ENCODE peak calls at places on chromosome 22, in seven cellular contexts. One of them, this sample, is unnamed.

GRCh38 chr22:29342577-29343312 is 27.2 kb upstream of the RASL10A start:
- DNase-seq in upper lobe of right lung: no peak
- DNase-seq in IMR-90: no peak
- DNase-seq in heart left ventricle: no peak
- DNase-seq in BE2C: no peak
- DNase-seq in HCT116: no peak
- DNase-seq in fibroblast of lung: no peak
- DNase-seq in this sample: no peak

GRCh38 chr22:24183321-24184031 is 2.2 kb downstream of the SUSD2 start:
- DNase-seq in upper lobe of right lung: no peak
- DNase-seq in IMR-90: no peak
- DNase-seq in heart left ventricle: no peak
- DNase-seq in BE2C: peak; percentile 50
- DNase-seq in HCT116: no peak
- DNase-seq in fibroblast of lung: no peak
- DNase-seq in this sample: no peak

GRCh38 chr22:49199224-49199623 is 628.4 kb downstream of the BRD1 start:
- DNase-seq in upper lobe of right lung: peak; percentile 34
- DNase-seq in IMR-90: no peak
- DNase-seq in heart left ventricle: no peak
- DNase-seq in BE2C: no peak
- DNase-seq in HCT116: no peak
- DNase-seq in fibroblast of lung: no peak
- DNase-seq in this sample: no peak

GRCh38 chr22:25791556-25791955 is 49.6 kb downstream of the MYO18B start:
- DNase-seq in upper lobe of right lung: no peak
- DNase-seq in IMR-90: no peak
- DNase-seq in heart left ventricle: no peak
- DNase-seq in BE2C: no peak
- DNase-seq in HCT116: no peak
- DNase-seq in fibroblast of lung: no peak
- DNase-seq in this sample: no peak

GRCh38 chr22:44545773-44546172 is 47.7 kb upstream of the RTL6 start:
- DNase-seq in upper lobe of right lung: peak; percentile 34
- DNase-seq in IMR-90: no peak
- DNase-seq in heart left ventricle: no peak
- DNase-seq in BE2C: no peak
- DNase-seq in HCT116: no peak
- DNase-seq in fibroblast of lung: no peak
- DNase-seq in this sample: no peak

GRCh38 chr22:43110444-43110926 is at the start of gene BIK:
- DNase-seq in upper lobe of right lung: peak; percentile 75
- DNase-seq in IMR-90: no peak
- DNase-seq in heart left ventricle: peak; percentile 52
- DNase-seq in BE2C: peak; percentile 71
- DNase-seq in HCT116: no peak
- DNase-seq in fibroblast of lung: peak; percentile 27
- DNase-seq in this sample: peak; percentile 82

GRCh38 chr22:46504586-46504985 is 32.8 kb downstream of the CELSR1 start:
- DNase-seq in upper lobe of right lung: no peak
- DNase-seq in IMR-90: no peak
- DNase-seq in heart left ventricle: no peak
- DNase-seq in BE2C: no peak
- DNase-seq in HCT116: no peak
- DNase-seq in fibroblast of lung: no peak
- DNase-seq in this sample: no peak

GRCh38 chr22:32410459-32410858 is 1.6 kb downstream of the RTCB start:
- DNase-seq in upper lobe of right lung: no peak
- DNase-seq in IMR-90: no peak
- DNase-seq in heart left ventricle: no peak
- DNase-seq in BE2C: no peak
- DNase-seq in HCT116: no peak
- DNase-seq in fibroblast of lung: no peak
- DNase-seq in this sample: no peak

GRCh38 chr22:26579331-26579886 is 10.5 kb downstream of the TPST2 start:
- DNase-seq in upper lobe of right lung: peak; percentile 66
- DNase-seq in IMR-90: no peak
- DNase-seq in heart left ventricle: peak; percentile 38
- DNase-seq in BE2C: no peak
- DNase-seq in HCT116: no peak
- DNase-seq in fibroblast of lung: no peak
- DNase-seq in this sample: peak; percentile 73

GRCh38 chr22:23192558-23192957 is 12.2 kb downstream of the BCR start:
- DNase-seq in upper lobe of right lung: no peak
- DNase-seq in IMR-90: no peak
- DNase-seq in heart left ventricle: no peak
- DNase-seq in BE2C: no peak
- DNase-seq in HCT116: no peak
- DNase-seq in fibroblast of lung: no peak
- DNase-seq in this sample: no peak

GRCh38 chr22:24582111-24582814 is 10.6 kb downstream of the LRRC75B start:
- DNase-seq in upper lobe of right lung: no peak
- DNase-seq in IMR-90: no peak
- DNase-seq in heart left ventricle: no peak
- DNase-seq in BE2C: no peak
- DNase-seq in HCT116: no peak
- DNase-seq in fibroblast of lung: no peak
- DNase-seq in this sample: no peak

GRCh38 chr22:24180316-24181087 is 785 bp upstream of the SUSD2 start:
- DNase-seq in upper lobe of right lung: no peak
- DNase-seq in IMR-90: no peak
- DNase-seq in heart left ventricle: no peak
- DNase-seq in BE2C: no peak
- DNase-seq in HCT116: no peak
- DNase-seq in fibroblast of lung: no peak
- DNase-seq in this sample: no peak

GRCh38 chr22:17655289-17655688 is 16.7 kb downstream of the BCL2L13 start:
- DNase-seq in upper lobe of right lung: peak; percentile 83
- DNase-seq in IMR-90: no peak
- DNase-seq in heart left ventricle: no peak
- DNase-seq in BE2C: no peak
- DNase-seq in HCT116: no peak
- DNase-seq in fibroblast of lung: no peak
- DNase-seq in this sample: no peak

GRCh38 chr22:46286941-46287872 is 9.5 kb upstream of the GTSE1 start:
- DNase-seq in upper lobe of right lung: no peak
- DNase-seq in IMR-90: no peak
- DNase-seq in heart left ventricle: no peak
- DNase-seq in BE2C: no peak
- DNase-seq in HCT116: no peak
- DNase-seq in fibroblast of lung: no peak
- DNase-seq in this sample: no peak

GRCh38 chr22:46058591-46059519 is 81.9 kb upstream of the WNT7B start:
- DNase-seq in upper lobe of right lung: peak; percentile 66
- DNase-seq in IMR-90: no peak
- DNase-seq in heart left ventricle: peak; percentile 40
- DNase-seq in BE2C: peak; percentile 49
- DNase-seq in HCT116: no peak
- DNase-seq in fibroblast of lung: no peak
- DNase-seq in this sample: no peak

GRCh38 chr22:42371112-42371900 is 60.9 kb downstream of the NFAM1 start:
- DNase-seq in upper lobe of right lung: no peak
- DNase-seq in IMR-90: no peak
- DNase-seq in heart left ventricle: no peak
- DNase-seq in BE2C: no peak
- DNase-seq in HCT116: no peak
- DNase-seq in fibroblast of lung: no peak
- DNase-seq in this sample: no peak

GRCh38 chr22:21791635-21792625 is 56.3 kb upstream of the YPEL1 start:
- DNase-seq in upper lobe of right lung: no peak
- DNase-seq in IMR-90: peak; percentile 62
- DNase-seq in heart left ventricle: no peak
- DNase-seq in BE2C: no peak
- DNase-seq in HCT116: no peak
- DNase-seq in fibroblast of lung: peak; percentile 4
- DNase-seq in this sample: peak; percentile 71

GRCh38 chr22:25153961-25154685 is 45.5 kb upstream of the CRYBB3 start:
- DNase-seq in upper lobe of right lung: peak; percentile 78
- DNase-seq in IMR-90: no peak
- DNase-seq in heart left ventricle: peak; percentile 82
- DNase-seq in BE2C: peak; percentile 52
- DNase-seq in HCT116: no peak
- DNase-seq in fibroblast of lung: peak; percentile 31
- DNase-seq in this sample: no peak

GRCh38 chr22:43554694-43555365 is 143.0 kb downstream of the MPPED1 start:
- DNase-seq in upper lobe of right lung: no peak
- DNase-seq in IMR-90: no peak
- DNase-seq in heart left ventricle: no peak
- DNase-seq in BE2C: no peak
- DNase-seq in HCT116: no peak
- DNase-seq in fibroblast of lung: no peak
- DNase-seq in this sample: no peak

GRCh38 chr22:24761888-24762675 is 12.4 kb downstream of the PIWIL3 start:
- DNase-seq in upper lobe of right lung: no peak
- DNase-seq in IMR-90: peak; percentile 30
- DNase-seq in heart left ventricle: no peak
- DNase-seq in BE2C: no peak
- DNase-seq in HCT116: no peak
- DNase-seq in fibroblast of lung: no peak
- DNase-seq in this sample: no peak

GRCh38 chr22:45604239-45604711 is 67.4 kb upstream of the ATXN10 start:
- DNase-seq in upper lobe of right lung: no peak
- DNase-seq in IMR-90: peak; percentile 48
- DNase-seq in heart left ventricle: no peak
- DNase-seq in BE2C: no peak
- DNase-seq in HCT116: no peak
- DNase-seq in fibroblast of lung: no peak
- DNase-seq in this sample: no peak

GRCh38 chr22:23225724-23226496 is 45.6 kb downstream of the BCR start:
- DNase-seq in upper lobe of right lung: peak; percentile 85
- DNase-seq in IMR-90: no peak
- DNase-seq in heart left ventricle: peak; percentile 53
- DNase-seq in BE2C: no peak
- DNase-seq in HCT116: no peak
- DNase-seq in fibroblast of lung: peak; percentile 64
- DNase-seq in this sample: no peak

GRCh38 chr22:48605856-48606255 is 1221.8 kb downstream of the BRD1 start:
- DNase-seq in upper lobe of right lung: no peak
- DNase-seq in IMR-90: no peak
- DNase-seq in heart left ventricle: no peak
- DNase-seq in BE2C: no peak
- DNase-seq in HCT116: no peak
- DNase-seq in fibroblast of lung: no peak
- DNase-seq in this sample: no peak

GRCh38 chr22:20399866-20400605 is 6.1 kb downstream of the ZNF74 start:
- DNase-seq in upper lobe of right lung: no peak
- DNase-seq in IMR-90: no peak
- DNase-seq in heart left ventricle: no peak
- DNase-seq in BE2C: no peak
- DNase-seq in HCT116: no peak
- DNase-seq in fibroblast of lung: no peak
- DNase-seq in this sample: no peak
- H3K4me3 ChIP-seq in upper lobe of right lung: no peak overlapping the region
- H3K4me3 ChIP-seq in IMR-90: no peak overlapping the region
- H3K4me3 ChIP-seq in heart left ventricle: no peak overlapping the region
- H3K4me3 ChIP-seq in BE2C: no peak overlapping the region
- H3K4me3 ChIP-seq in HCT116: no peak overlapping the region
- H3K4me3 ChIP-seq in fibroblast of lung: no peak overlapping the region
- H3K4me3 ChIP-seq in this sample: no peak overlapping the region

DNA sequence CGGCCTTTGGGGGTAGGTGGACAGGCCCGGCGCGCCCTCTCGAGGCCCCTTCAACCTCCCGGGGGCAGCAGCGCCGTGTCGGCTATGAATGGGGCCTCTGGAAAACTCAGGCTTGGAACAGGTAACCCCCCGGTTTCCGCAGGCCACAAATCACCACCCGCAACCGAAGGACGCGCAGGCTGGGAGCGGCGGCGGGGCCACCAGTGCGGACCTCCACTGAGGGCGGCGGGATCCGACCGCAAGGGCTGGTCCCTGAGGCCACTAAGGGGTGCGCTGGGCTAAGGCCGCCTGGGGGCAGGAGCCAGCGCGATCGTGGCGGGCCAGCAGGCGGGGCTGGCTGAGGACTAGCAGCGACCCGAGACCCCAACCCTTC is 695 bp upstream of the ATF4 start:
- DNase-seq in upper lobe of right lung: no peak
- DNase-seq in IMR-90: no peak
- DNase-seq in heart left ventricle: peak; percentile 76
- DNase-seq in BE2C: peak; percentile 68
- DNase-seq in HCT116: no peak
- DNase-seq in fibroblast of lung: peak; percentile 58
- DNase-seq in this sample: peak; percentile 60
- TF ChIP-seq CTCF in upper lobe of right lung: no peak
- TF ChIP-seq CTCF in IMR-90: peak; percentile 26
- TF ChIP-seq CTCF in heart left ventricle: peak; percentile 65
- TF ChIP-seq CTCF in BE2C: peak; percentile 23
- TF ChIP-seq CTCF in HCT116: peak; percentile 34
- TF ChIP-seq CTCF in fibroblast of lung: no peak
- TF ChIP-seq CTCF in this sample: peak; percentile 22

GRCh38 chr22:40479126-40479800 is 108.9 kb downstream of the SGSM3 start:
- DNase-seq in upper lobe of right lung: no peak
- DNase-seq in IMR-90: no peak
- DNase-seq in heart left ventricle: no peak
- DNase-seq in BE2C: no peak
- DNase-seq in HCT116: no peak
- DNase-seq in fibroblast of lung: no peak
- DNase-seq in this sample: no peak
- H3K4me3 ChIP-seq in upper lobe of right lung: no peak overlapping the region
- H3K4me3 ChIP-seq in IMR-90: no peak overlapping the region
- H3K4me3 ChIP-seq in heart left ventricle: no peak overlapping the region
- H3K4me3 ChIP-seq in BE2C: no peak overlapping the region
- H3K4me3 ChIP-seq in HCT116: no peak overlapping the region
- H3K4me3 ChIP-seq in fibroblast of lung: no peak overlapping the region
- H3K4me3 ChIP-seq in this sample: no peak overlapping the region

DNA sequence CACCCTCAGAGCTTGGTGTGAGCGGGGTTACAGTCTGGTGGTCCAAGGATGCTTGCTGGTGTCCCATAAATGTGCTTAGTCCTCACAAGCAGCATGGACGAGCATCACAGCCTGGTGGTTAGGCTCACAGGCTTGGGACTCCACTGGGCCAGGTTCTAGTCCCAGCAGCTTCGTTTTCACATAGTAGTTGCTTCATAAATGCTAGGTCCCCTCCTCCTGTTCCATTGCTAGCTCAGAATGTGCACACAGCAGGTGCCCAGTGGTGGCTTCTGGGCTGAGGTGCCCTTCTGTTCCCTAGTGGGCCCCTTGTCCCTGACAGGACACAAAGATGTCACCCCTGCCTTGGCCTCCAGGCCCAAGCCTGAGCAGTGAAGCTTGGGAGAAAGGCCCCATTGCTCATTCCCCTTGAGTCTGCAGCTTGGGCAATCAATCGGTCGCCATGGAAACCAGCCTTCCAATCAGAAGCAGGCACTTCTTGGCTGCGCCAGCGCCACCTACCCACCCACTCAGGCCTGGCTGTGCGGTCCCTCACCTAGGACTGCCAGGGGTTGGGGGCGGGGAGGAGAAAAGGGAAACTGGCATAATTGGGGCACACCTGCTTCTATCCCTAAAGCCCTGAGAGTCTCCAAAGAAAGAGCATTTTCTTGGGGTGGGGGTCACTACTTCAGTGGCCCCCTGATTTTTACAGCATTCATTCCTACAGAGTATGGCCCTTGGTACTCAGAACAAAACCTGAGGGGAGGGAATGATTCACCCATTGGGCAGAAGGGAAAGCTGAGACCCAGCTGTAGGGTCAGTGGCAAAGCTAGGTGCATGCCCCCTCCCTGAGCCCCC is 48.1 kb downstream of the CYTH4 start:
- DNase-seq in upper lobe of right lung: peak; percentile 77
- DNase-seq in IMR-90: peak; percentile 90
- DNase-seq in heart left ventricle: no peak
- DNase-seq in BE2C: peak; percentile 94
- DNase-seq in HCT116: peak; percentile 96
- DNase-seq in fibroblast of lung: peak; percentile 79
- DNase-seq in this sample: peak; percentile 82
- TF ChIP-seq CTCF in upper lobe of right lung: no peak
- TF ChIP-seq CTCF in IMR-90: peak; percentile 33
- TF ChIP-seq CTCF in heart left ventricle: no peak
- TF ChIP-seq CTCF in BE2C: peak; percentile 65
- TF ChIP-seq CTCF in HCT116: peak; percentile 55
- TF ChIP-seq CTCF in fibroblast of lung: no peak
- TF ChIP-seq CTCF in this sample: peak; percentile 18

GRCh38 chr22:50260434-50260800 is 1.1 kb downstream of the MAPK12 start:
- DNase-seq in upper lobe of right lung: no peak
- DNase-seq in IMR-90: no peak
- DNase-seq in heart left ventricle: no peak
- DNase-seq in BE2C: no peak
- DNase-seq in HCT116: no peak
- DNase-seq in fibroblast of lung: no peak
- DNase-seq in this sample: no peak
- H3K4me3 ChIP-seq in upper lobe of right lung: peak overlapping the region; percentile 50
- H3K4me3 ChIP-seq in IMR-90: peak overlapping the region; percentile 90
- H3K4me3 ChIP-seq in heart left ventricle: peak overlapping the region; percentile 48
- H3K4me3 ChIP-seq in BE2C: peak overlapping the region; percentile 80
- H3K4me3 ChIP-seq in HCT116: peak overlapping the region; percentile 79
- H3K4me3 ChIP-seq in fibroblast of lung: peak overlapping the region; percentile 72
- H3K4me3 ChIP-seq in this sample: peak overlapping the region; percentile 80